ENCODE peak calls at places on chromosome 10, in ten cellular contexts. I is BJ; U is chondrocyte; X is uterus; P is GM10248; W is dorsolateral prefrontal cortex; L is body of pancreas; Y is CD4-positive, alpha-beta T cell; Q is endothelial cell; V is A549. H is an unnamed sample.

GRCh38 chr10:88557659-88558058 is 25.5 kb downstream of the RNLS start:
- DNase-seq in P (no peak), W (no peak), V (no peak), L (no peak), Y (no peak), I (no peak), U (no peak), X (no peak), Q (no peak), H (no peak)

GRCh38 chr10:105797234-105797890 is 1156.3 kb downstream of the SORCS3 start:
- DNase-seq in V (peak; percentile 11), I (no peak), X (no peak), U (no peak), L (peak; percentile 25), P (peak; percentile 18), W (no peak), Y (no peak), Q (no peak), H (peak; percentile 44)

GRCh38 chr10:86970152-86970886 is 2.0 kb downstream of the ADIRF start:
- DNase-seq in W (no peak), Y (no peak), U (peak; percentile 89), Q (no peak), L (peak; percentile 65), X (peak; percentile 91), P (peak; percentile 27), I (no peak), V (no peak), H (peak; percentile 57)

GRCh38 chr10:132624847-132625839 is 87.6 kb downstream of the INPP5A start:
- DNase-seq in P (no peak), X (peak; percentile 21), L (peak; percentile 14), I (no peak), W (peak; percentile 33), U (no peak), Q (no peak), V (no peak), Y (no peak), H (no peak)

GRCh38 chr10:22505923-22506685 is 160.8 kb downstream of the SPAG6 start:
- DNase-seq in I (no peak), Y (peak; percentile 16), L (no peak), X (no peak), V (no peak), U (no peak), W (peak; percentile 44), Q (no peak), P (peak; percentile 28), H (peak; percentile 25)

GRCh38 chr10:92328999-92329398 is 38.0 kb downstream of the MARCHF5 start:
- DNase-seq in W (no peak), V (no peak), P (no peak), Y (no peak), L (no peak), X (no peak), I (no peak), Q (no peak), U (no peak), H (no peak)

GRCh38 chr10:79093658-79094411 is 25.1 kb downstream of the ZMIZ1 start:
- DNase-seq in L (peak; percentile 77), Y (no peak), P (no peak), V (no peak), W (no peak), I (no peak), X (peak; percentile 67), U (no peak), Q (no peak), H (no peak)

GRCh38 chr10:133034092-133034491 is 53.6 kb upstream of the ADGRA1 start:
- DNase-seq in V (no peak), Q (no peak), W (no peak), U (no peak), P (no peak), L (no peak), I (no peak), X (no peak), Y (no peak), H (no peak)

GRCh38 chr10:58856508-58857240 is 319.8 kb upstream of the PHYHIPL start:
- DNase-seq in W (no peak), V (peak; percentile 87), X (no peak), U (no peak), P (no peak), L (peak; percentile 42), Y (no peak), Q (no peak), I (peak; percentile 91), H (no peak)

GRCh38 chr10:118042827-118043242 is 3.9 kb downstream of the RAB11FIP2 start:
- DNase-seq in U (no peak), L (no peak), Q (no peak), W (no peak), P (no peak), Y (no peak), I (no peak), X (no peak), V (no peak), H (no peak)

GRCh38 chr10:102615361-102615760 is 28.9 kb upstream of the TRIM8 start:
- DNase-seq in U (peak; percentile 68), Y (no peak), P (peak; percentile 32), W (no peak), I (no peak), Q (peak; percentile 57), L (no peak), X (no peak), V (no peak), H (no peak)

GRCh38 chr10:68594405-68594804 is 34.3 kb downstream of the TET1 start:
- DNase-seq in V (no peak), Y (no peak), X (no peak), I (peak; percentile 10), P (no peak), U (no peak), L (no peak), W (no peak), Q (no peak), H (no peak)

GRCh38 chr10:30811665-30812017 is 182.1 kb upstream of the LYZL2 start:
- DNase-seq in I (no peak), Q (no peak), V (no peak), L (no peak), Y (no peak), X (no peak), U (no peak), P (no peak), W (no peak), H (no peak)

GRCh38 chr10:99812177-99812576 is 29.7 kb downstream of the ABCC2 start:
- DNase-seq in Q (no peak), P (no peak), W (no peak), U (no peak), Y (no peak), V (no peak), I (no peak), X (no peak), L (no peak), H (no peak)

DNA sequence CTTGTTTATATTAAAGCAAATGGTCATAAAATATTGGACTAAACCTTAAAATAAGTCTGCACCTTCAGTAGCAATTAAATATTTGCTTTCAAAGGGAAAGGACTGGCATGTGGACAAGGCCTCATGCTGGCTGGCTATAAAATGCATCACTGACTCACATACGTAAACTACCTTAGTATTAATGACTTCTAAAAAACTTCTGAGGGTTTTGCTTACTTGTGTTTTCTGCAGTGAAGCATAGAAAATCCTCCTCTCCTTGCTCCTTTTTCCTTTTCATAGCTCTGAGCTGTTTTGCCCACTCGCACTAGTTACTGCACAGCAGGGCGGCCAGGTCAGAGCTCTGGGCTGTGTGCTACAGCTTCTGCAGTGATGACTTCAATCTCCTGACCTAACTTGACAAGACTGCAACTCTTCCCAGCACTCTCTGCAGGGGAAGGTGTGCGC is 82.3 kb downstream of the CUL2 start:
- DNase-seq in I (no peak), P (no peak), X (no peak), V (no peak), U (no peak), L (no peak), Q (no peak), W (no peak), Y (no peak), H (no peak)
- TF ChIP-seq CTCF in I (no peak), P (no peak), X (no peak), V (no peak), U (no peak), L (no peak), Q (no peak), W (no peak), Y (no peak), H (no peak)

DNA sequence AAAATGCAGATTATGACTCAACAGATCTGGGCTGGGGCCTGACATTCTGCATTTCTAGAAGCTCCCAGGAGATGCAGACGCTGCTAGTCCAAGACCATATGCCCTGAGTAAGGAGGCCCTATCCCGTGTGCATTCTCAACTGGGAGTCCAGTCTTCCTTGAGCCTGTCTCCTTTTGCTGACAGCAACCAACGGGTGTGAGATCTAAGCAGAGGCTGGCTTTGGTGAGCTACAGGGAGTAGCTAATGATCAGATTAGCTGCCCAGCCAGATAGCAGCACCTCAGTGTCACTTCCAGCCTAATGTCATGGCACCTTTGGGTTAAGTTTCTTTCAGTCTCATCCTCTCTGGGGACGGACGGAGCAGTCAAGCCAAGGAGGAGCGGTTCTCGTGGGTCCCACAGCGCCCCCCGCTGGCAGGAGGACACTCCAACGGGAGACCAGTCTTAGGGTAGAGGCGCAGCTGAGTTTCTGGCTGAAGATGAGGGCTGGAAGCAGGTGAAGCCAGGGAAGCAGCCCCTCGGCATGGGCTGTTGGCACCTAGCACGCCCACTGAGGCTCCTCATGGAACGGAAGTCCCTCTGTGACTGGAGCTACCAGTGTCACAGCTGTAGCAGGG is 154.0 kb downstream of the CCDC3 start:
- DNase-seq in Y (no peak), X (no peak), I (no peak), V (no peak), L (peak; percentile 19), Q (peak; percentile 55), U (no peak), P (no peak), W (no peak), H (no peak)
- TF ChIP-seq CTCF in Y (no peak), X (no peak), I (no peak), V (peak; percentile 26), L (no peak), Q (peak; percentile 42), U (peak; percentile 62), P (peak; percentile 29), W (no peak), H (peak; percentile 35)

GRCh38 chr10:24952701-24953349 is 419 bp upstream of the PRTFDC1 start:
- DNase-seq in Q (peak; percentile 72), X (peak; percentile 59), U (no peak), L (peak; percentile 31), I (no peak), Y (peak; percentile 7), V (peak; percentile 57), P (peak; percentile 63), W (peak; percentile 46), H (peak; percentile 76)
- TF ChIP-seq CTCF in Q (peak; percentile 61), X (no peak), U (peak; percentile 75), L (peak; percentile 56), I (no peak), Y (peak; percentile 24), V (peak; percentile 44), P (peak; percentile 68), W (peak; percentile 60), H (peak; percentile 44)

DNA sequence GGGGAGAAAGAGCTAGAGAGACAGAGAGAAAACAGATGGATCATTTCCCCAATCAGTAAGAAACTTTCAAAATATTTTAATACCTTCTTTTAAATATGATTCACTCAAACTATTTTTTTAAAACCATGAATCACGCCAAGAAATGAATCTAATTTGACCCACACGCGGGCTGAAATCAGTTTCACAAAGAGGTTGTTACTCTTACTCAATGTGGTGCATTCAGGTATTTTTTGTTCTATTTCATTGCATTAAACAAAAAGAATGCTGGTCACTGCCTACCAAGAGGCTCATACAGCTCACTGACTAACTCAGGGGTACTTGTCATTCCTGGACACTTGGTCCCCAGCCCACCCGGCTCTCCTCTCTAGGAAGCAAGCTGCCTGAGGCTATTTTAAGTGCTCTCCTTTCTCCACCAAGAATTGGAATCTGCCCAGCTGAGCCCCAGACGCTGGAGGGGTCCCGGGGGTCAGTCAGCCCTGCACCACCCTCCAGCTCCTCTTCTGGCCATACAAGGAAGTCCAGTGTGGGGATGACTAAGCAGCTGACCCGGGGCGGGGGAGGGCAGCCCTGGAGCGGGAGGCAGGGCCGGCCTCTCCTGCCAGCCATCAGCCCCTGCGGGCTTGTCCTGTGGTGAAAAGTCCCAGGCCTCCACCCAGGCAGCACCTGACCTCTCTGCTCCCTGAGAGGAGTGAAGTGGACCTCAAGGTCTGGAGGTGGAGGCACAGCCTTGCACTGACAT is 21.7 kb upstream of the PFKP start:
- DNase-seq in X (peak; percentile 86), V (peak; percentile 70), P (no peak), L (no peak), U (peak; percentile 94), Q (peak; percentile 42), Y (no peak), I (peak; percentile 35), W (no peak), H (no peak)
- TF ChIP-seq CTCF in X (no peak), V (no peak), P (no peak), L (no peak), U (peak; percentile 71), Q (no peak), Y (no peak), I (peak; percentile 62), W (no peak), H (no peak)

H was measured in GM20000.